ENCODE peak calls at places on chromosomes 5 and 9, in five cellular contexts. K is IMR-90, V is trophoblast cell, A is H9, E is neuronal stem cell. P is an unnamed sample.

GRCh38 chr5:34844999-34845398 is 6.0 kb downstream of the TTC23L start:
- DNase-seq in K (no peak), V (no peak), A (no peak), E (no peak), P (no peak)

GRCh38 chr9:88426651-88427050 is 38.4 kb downstream of the SPIN1 start:
- DNase-seq in K (no peak), V (no peak), A (no peak), E (no peak), P (no peak)

GRCh38 chr9:113350937-113351336 is 1.6 kb downstream of the BSPRY start:
- DNase-seq in K (no peak), V (no peak), A (no peak), E (no peak), P (no peak)

GRCh38 chr5:14148890-14149671 is 5.9 kb downstream of the TRIO start:
- DNase-seq in K (no peak), V (no peak), A (peak), E (no peak), P (peak)

GRCh38 chr5:125093776-125094175 is 347.3 kb upstream of the ZNF608 start:
- DNase-seq in K (peak), V (no peak), A (no peak), E (no peak), P (peak)

GRCh38 chr5:42636425-42636824 is 120.2 kb upstream of the CCDC152 start:
- DNase-seq in K (no peak), V (no peak), A (no peak), E (no peak), P (peak)

GRCh38 chr9:126704157-126704941 is 90.6 kb downstream of the LMX1B start:
- DNase-seq in K (peak), V (no peak), A (peak), E (no peak), P (peak)

GRCh38 chr9:133114451-133114885 is 6.6 kb downstream of the RALGDS start:
- DNase-seq in K (peak), V (peak), A (no peak), E (no peak), P (no peak)

GRCh38 chr5:150122158-150122510 is 33.5 kb downstream of the PDGFRB start:
- DNase-seq in K (no peak), V (no peak), A (peak), E (no peak), P (no peak)

GRCh38 chr9:108972626-108973209 is 38.5 kb downstream of the ABITRAM start:
- DNase-seq in K (peak), V (no peak), A (no peak), E (no peak), P (no peak)

GRCh38 chr5:163407034-163407652 is 30.3 kb upstream of the CCNG1 start:
- DNase-seq in K (no peak), V (no peak), A (no peak), E (no peak), P (peak)

GRCh38 chr5:74095871-74096270 is 469.9 kb downstream of the ARHGEF28 start:
- DNase-seq in K (peak), V (peak), A (no peak), E (no peak), P (no peak)

GRCh38 chr9:122767821-122768220 is 20.9 kb upstream of the OR5C1 start:
- DNase-seq in K (no peak), V (no peak), A (no peak), E (no peak), P (no peak)

GRCh38 chr9:110148384-110148783 is 59.6 kb downstream of the C9orf152 start:
- DNase-seq in K (peak), V (no peak), A (no peak), E (no peak), P (no peak)

DNA sequence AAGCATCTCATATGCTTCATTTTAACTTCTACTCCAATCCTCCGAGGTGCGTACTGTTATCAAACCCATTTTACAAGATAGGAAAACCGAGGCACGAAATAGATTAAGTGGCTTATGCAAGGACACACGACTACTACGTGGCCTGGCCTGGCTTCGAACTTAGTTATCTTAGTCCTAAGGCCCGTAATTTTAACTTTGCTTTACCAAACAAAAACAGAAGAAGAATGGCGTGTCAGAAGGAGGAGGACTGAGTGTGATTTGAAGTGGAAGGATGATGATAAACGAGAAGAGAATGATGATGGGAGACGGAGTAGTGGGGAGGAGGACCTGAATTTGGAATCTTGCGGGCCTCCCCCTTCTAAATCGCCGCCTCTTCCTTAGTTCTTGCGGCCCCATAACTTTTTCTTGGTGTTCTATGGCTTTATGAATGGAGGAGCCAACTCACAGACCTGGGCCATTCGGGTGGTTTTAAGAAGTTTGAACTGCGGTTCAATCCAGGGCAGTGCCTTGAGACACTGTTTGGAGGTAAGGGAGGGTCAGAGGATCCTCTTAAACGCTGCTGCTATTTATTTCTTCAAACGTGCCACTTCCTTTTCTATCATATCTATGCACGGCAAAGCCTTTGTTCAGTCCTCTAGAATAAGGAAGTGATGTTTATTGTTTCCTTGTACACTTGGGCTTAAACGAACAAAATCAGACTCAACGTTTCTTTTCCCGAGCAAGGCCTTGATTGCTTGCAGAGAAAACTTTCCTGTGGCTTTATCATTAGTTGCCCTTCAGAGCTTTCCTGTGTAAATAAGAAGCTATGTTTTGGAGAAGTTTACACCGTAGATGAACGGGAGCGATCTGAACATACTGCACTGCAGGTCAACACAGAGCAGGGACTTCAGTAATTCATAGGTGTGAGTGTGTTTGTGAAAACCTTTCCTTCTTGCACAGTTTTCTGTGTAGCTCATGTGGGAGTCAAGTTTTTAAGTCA is 834 bp downstream of the CNOT8 start:
- DNase-seq in K (no peak), V (no peak), A (no peak), E (peak), P (peak)
- H3K23ac ChIP-seq in K (peak), V (no peak), A (no peak), E (no peak), P (peak)

GRCh38 chr5:173496883-173497255 is 119.6 kb downstream of the BOD1 start:
- DNase-seq in K (no peak), V (no peak), A (peak), E (no peak), P (no peak)

GRCh38 chr5:173497685-173498084 is 118.8 kb downstream of the BOD1 start:
- DNase-seq in K (no peak), V (no peak), A (peak), E (no peak), P (no peak)

GRCh38 chr5:173499471-173500212 is 116.8 kb downstream of the BOD1 start:
- DNase-seq in K (no peak), V (no peak), A (no peak), E (no peak), P (no peak)

GRCh38 chr5:173498871-173499470 is 117.5 kb downstream of the BOD1 start:
- DNase-seq in K (peak), V (no peak), A (peak), E (peak), P (peak)

DNA sequence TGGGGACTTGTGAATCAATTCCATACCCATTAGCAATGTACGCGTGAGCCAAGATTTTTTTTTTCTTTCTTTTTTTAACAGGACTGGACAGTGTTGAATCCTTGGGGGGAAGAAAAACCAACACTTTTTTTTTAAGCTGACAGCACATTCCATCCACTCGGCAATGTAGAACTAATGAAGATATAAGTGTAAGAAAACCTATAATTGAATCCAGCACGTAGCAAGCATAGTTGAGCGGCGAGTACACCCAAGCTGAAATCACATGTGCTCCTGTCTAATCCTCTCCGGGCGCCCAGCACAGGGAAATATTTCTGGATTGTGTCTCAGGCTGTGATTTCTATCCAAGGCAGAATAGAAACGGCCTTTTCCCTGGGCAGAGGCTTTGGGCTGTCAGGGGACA is 118.2 kb downstream of the BOD1 start:
- DNase-seq in K (peak), V (peak), A (no peak), E (peak), P (no peak)
- H3K18ac ChIP-seq in K (no peak), V (no peak), A (no peak), E (no peak), P (no peak)

GRCh38 chr5:56951131-56951945 is 585 bp downstream of the MIER3 start:
- DNase-seq in K (no peak), V (no peak), A (peak), E (peak), P (peak)
- H3K23ac ChIP-seq in K (peak), V (no peak), A (no peak), E (peak), P (peak)

DNA sequence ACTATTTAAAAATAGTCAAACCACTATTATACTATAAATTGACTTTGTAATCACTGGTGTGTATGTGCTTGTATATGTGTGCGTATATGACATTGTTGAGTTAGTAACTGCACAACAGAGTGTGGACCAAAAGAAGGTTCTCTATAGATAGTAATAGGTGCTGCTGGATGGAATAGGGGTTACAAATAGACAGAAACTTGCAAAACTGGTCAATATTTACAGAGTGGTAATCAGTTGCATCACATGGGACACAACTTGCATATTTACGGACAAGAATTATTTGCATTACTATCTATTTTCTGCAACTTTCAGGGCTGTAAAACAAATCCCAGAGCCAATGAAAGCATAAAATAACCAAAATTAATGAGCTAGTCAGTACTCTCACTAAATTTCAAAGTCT is 42.4 kb downstream of the TNFSF8 start:
- DNase-seq in K (no peak), V (no peak), A (no peak), E (no peak), P (no peak)
- H3K18ac ChIP-seq in K (no peak), V (no peak), A (no peak), E (no peak), P (no peak)